ENCODE peak calls at places on chromosome 7, in four cellular contexts. One of them, this sample, is unnamed.
A peak's percentile ranks its signal among the peaks of the same experiment; 100 is the strongest.

GRCh38 chr7:129188372-129188891 is at the start of gene SMO:
- DNase-seq in GM12878: no peak
- DNase-seq in HepG2: peak; percentile 55
- DNase-seq in WTC11: peak; percentile 90
- DNase-seq in this sample: peak; percentile 59

GRCh38 chr7:149690688-149691446 is 82.5 kb downstream of the ZNF467 start:
- DNase-seq in HepG2: peak; percentile 92
- DNase-seq in WTC11: peak; percentile 96
- DNase-seq in GM12878: no peak
- DNase-seq in this sample: peak; percentile 79

GRCh38 chr7:102042016-102042656 is 224.7 kb downstream of the CUX1 start:
- DNase-seq in HepG2: peak; percentile 59
- DNase-seq in GM12878: no peak
- DNase-seq in WTC11: no peak
- DNase-seq in this sample: no peak

GRCh38 chr7:100568176-100568935 is 5.3 kb downstream of the SAP25 start:
- DNase-seq in GM12878: no peak
- DNase-seq in HepG2: peak; percentile 93
- DNase-seq in WTC11: no peak
- DNase-seq in this sample: no peak

GRCh38 chr7:151783958-151784575 is 92.8 kb downstream of the PRKAG2 start:
- DNase-seq in HepG2: no peak
- DNase-seq in GM12878: no peak
- DNase-seq in WTC11: no peak
- DNase-seq in this sample: no peak

GRCh38 chr7:67343566-67343965 is 346.9 kb downstream of the TYW1 start:
- DNase-seq in HepG2: no peak
- DNase-seq in WTC11: no peak
- DNase-seq in GM12878: no peak
- DNase-seq in this sample: no peak

GRCh38 chr7:137404918-137405317 is 61.4 kb upstream of the PTN start:
- DNase-seq in GM12878: no peak
- DNase-seq in HepG2: no peak
- DNase-seq in WTC11: no peak
- DNase-seq in this sample: no peak

GRCh38 chr7:67937717-67938191 is 941.1 kb downstream of the TYW1 start:
- DNase-seq in HepG2: no peak
- DNase-seq in GM12878: no peak
- DNase-seq in WTC11: no peak
- DNase-seq in this sample: no peak

GRCh38 chr7:129969881-129970446 is 17.2 kb upstream of the UBE2H start:
- DNase-seq in HepG2: no peak
- DNase-seq in GM12878: no peak
- DNase-seq in WTC11: no peak
- DNase-seq in this sample: peak; percentile 53

GRCh38 chr7:139682136-139683013 is 95.4 kb downstream of the HIPK2 start:
- DNase-seq in HepG2: peak; percentile 61
- DNase-seq in GM12878: no peak
- DNase-seq in WTC11: no peak
- DNase-seq in this sample: peak; percentile 13

GRCh38 chr7:48084727-48085432 is 4.2 kb upstream of the UPP1 start:
- DNase-seq in GM12878: peak; percentile 90
- DNase-seq in WTC11: no peak
- DNase-seq in HepG2: peak; percentile 73
- DNase-seq in this sample: peak; percentile 68

GRCh38 chr7:131108212-131108980 is 219.3 kb upstream of the MKLN1 start:
- DNase-seq in WTC11: peak; percentile 29
- DNase-seq in GM12878: no peak
- DNase-seq in HepG2: no peak
- DNase-seq in this sample: peak; percentile 50

DNA sequence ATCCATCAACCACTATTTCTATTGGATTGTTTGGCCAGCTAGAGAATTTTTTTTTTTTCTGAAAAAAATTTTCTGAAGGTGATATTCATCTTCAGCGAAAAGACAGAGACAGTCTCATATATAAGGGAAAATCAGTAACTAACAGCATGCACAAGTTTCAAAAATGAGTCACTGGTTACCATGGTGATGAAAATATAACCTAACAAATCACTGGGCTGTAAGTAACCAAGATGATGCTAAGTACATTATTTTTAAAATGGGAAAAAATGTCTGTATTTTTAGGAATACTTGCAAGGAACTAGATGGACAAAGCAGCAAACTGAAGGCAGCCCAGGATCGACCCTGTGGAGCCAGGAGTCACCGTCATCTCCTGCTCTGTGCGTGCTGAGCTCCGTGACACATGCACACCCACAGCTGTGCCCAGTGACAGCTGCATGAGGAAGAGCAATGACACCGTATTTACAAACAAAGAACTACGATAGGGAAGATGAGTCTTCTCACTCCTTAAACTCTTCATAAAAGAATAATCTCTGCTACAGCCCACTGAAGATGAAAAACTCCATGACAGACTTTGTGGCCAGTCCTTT is 137.3 kb downstream of the ELMO1 start:
- DNase-seq in GM12878: no peak
- DNase-seq in HepG2: no peak
- DNase-seq in WTC11: no peak
- DNase-seq in this sample: no peak
- TF ChIP-seq CBFB in GM12878: no peak
- TF ChIP-seq CBFB in HepG2: no peak
- TF ChIP-seq CBFB in WTC11: no peak
- TF ChIP-seq CBFB in this sample: no peak

GRCh38 chr7:44918029-44918428 is 32.7 kb upstream of the PURB start:
- DNase-seq in GM12878: no peak
- DNase-seq in WTC11: no peak
- DNase-seq in HepG2: no peak
- DNase-seq in this sample: no peak

GRCh38 chr7:44917465-44917864 is 32.1 kb upstream of the PURB start:
- DNase-seq in WTC11: no peak
- DNase-seq in HepG2: no peak
- DNase-seq in GM12878: no peak
- DNase-seq in this sample: no peak

GRCh38 chr7:44911911-44912310 is 26.6 kb upstream of the PURB start:
- DNase-seq in HepG2: no peak
- DNase-seq in GM12878: no peak
- DNase-seq in WTC11: no peak
- DNase-seq in this sample: no peak

GRCh38 chr7:44912775-44913347 is 27.5 kb upstream of the PURB start:
- DNase-seq in WTC11: no peak
- DNase-seq in HepG2: peak; percentile 20
- DNase-seq in GM12878: no peak
- DNase-seq in this sample: peak; percentile 16

DNA sequence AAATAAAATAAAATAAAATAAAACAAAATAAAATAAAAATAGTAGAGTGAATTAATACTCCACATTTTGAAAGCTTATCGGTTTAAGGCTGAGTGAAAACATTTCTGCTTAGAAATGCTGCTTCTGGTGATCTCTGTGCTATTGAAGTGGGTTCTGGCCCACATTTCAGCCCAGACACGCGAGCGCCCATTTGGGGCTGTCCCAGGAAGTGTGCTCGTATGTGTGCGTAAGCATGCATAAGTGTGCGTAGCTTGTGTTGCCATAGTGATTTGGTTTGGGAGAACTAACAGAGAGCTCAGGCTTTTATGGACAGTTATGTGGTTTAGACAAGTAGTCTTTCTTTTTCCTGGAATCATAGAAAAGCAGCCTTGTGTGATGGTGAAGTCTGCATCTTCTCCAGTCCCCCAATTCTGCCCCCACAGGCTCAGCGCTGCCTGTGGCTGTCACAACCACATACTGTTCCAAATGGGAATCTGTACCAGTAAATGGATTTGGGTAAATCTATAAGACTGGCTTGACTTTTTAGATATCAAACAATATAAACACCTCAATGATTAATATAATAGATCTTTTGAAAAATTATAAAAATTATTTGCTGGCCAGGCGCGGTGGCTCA is 29.8 kb upstream of the PURB start:
- DNase-seq in GM12878: peak; percentile 21
- DNase-seq in WTC11: no peak
- DNase-seq in HepG2: no peak
- DNase-seq in this sample: no peak
- TF ChIP-seq CBFB in GM12878: no peak
- TF ChIP-seq CBFB in WTC11: no peak
- TF ChIP-seq CBFB in HepG2: no peak
- TF ChIP-seq CBFB in this sample: no peak

DNA sequence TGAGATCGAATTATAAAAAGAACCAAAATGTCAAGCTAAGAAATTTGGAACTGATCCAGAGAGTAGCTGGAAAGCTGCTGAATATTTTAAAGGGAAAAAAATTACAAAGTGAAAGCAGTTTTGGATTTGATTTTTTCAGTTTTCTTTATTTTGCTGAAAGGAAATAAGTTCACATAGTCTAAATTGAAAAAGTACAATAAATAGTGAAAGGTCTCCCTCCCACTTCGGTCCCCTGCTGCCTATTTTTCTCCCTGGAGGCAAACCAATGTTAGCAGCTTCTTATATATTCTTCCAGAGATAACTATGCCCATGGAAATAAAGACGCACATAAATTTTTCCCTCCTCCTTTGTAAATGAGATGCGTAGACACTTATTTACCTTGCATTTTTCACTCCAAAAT is 11.4 kb upstream of the TOMM7 start:
- DNase-seq in GM12878: no peak
- DNase-seq in HepG2: no peak
- DNase-seq in WTC11: no peak
- DNase-seq in this sample: no peak
- TF ChIP-seq CBFB in GM12878: no peak
- TF ChIP-seq CBFB in HepG2: no peak
- TF ChIP-seq CBFB in WTC11: no peak
- TF ChIP-seq CBFB in this sample: no peak

GRCh38 chr7:142012825-142013506 is 17.3 kb downstream of the MGAM start:
- DNase-seq in WTC11: peak; percentile 15
- DNase-seq in HepG2: no peak
- DNase-seq in GM12878: no peak
- DNase-seq in this sample: no peak
- TF ChIP-seq CBFB in WTC11: no peak
- TF ChIP-seq CBFB in HepG2: no peak
- TF ChIP-seq CBFB in GM12878: no peak
- TF ChIP-seq CBFB in this sample: no peak

GRCh38 chr7:1044189-1045037 is at the start of gene GPR146:
- DNase-seq in WTC11: peak; percentile 99
- DNase-seq in GM12878: no peak
- DNase-seq in HepG2: peak; percentile 94
- DNase-seq in this sample: peak; percentile 99

GRCh38 chr7:1045727-1046063 is 1.3 kb downstream of the GPR146 start:
- DNase-seq in HepG2: no peak
- DNase-seq in WTC11: no peak
- DNase-seq in GM12878: no peak
- DNase-seq in this sample: no peak

GRCh38 chr7:1043552-1044188 is 676 bp upstream of the GPR146 start:
- DNase-seq in WTC11: no peak
- DNase-seq in GM12878: no peak
- DNase-seq in HepG2: peak; percentile 23
- DNase-seq in this sample: no peak

GRCh38 chr7:1046722-1047679 is 2.7 kb downstream of the GPR146 start:
- DNase-seq in GM12878: no peak
- DNase-seq in HepG2: no peak
- DNase-seq in WTC11: no peak
- DNase-seq in this sample: peak; percentile 25

GRCh38 chr7:1045038-1045726 is 836 bp downstream of the GPR146 start:
- DNase-seq in GM12878: no peak
- DNase-seq in WTC11: no peak
- DNase-seq in HepG2: peak; percentile 53
- DNase-seq in this sample: no peak
- TF ChIP-seq CBFB in GM12878: no peak
- TF ChIP-seq CBFB in WTC11: no peak
- TF ChIP-seq CBFB in HepG2: no peak
- TF ChIP-seq CBFB in this sample: no peak

GRCh38 chr7:133207687-133208086 is 45.2 kb upstream of the EXOC4 start:
- DNase-seq in GM12878: no peak
- DNase-seq in HepG2: peak; percentile 21
- DNase-seq in WTC11: no peak
- DNase-seq in this sample: peak; percentile 40
- TF ChIP-seq CBFB in GM12878: no peak
- TF ChIP-seq CBFB in HepG2: no peak
- TF ChIP-seq CBFB in WTC11: no peak
- TF ChIP-seq CBFB in this sample: no peak

DNA sequence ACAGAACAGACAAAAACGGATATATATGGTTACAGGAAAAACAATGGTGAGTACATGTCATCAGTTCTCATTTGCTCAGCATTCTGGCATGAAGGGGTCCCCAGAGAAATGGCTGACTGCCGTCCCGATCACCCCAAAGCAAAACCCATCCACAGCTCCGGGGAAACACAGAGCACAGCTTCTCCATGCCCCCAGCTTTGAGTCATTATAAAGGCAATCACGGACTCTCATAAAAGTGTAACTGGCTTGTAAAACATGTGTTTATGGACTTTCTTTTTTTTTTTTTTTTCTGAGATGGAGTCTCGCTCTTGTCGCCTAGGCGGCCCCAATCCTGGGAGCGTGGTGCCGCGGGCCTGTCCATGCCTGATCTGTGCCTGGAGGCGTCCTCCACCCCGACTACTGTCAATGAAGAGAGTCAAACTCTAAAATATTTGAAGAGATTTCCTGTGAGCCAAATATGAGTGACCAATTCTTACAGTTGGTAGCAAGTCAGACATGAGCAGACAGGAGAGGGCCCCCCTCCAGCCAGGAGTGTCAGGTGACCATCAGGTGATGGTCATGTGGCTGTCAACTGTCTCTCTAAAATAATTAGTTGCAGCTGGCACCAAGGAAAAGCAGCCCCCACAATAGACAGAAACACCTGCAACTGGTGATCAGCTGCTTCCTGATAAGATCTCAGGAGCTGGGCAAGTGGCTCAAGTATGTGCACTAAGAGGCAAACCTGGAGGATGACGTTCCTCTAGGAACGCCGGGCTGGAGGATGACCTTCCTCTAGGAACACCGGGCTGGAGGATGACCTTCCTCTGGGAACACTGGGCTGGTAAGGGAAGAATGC is 21.7 kb upstream of the NOM1 start:
- DNase-seq in WTC11: no peak
- DNase-seq in GM12878: no peak
- DNase-seq in HepG2: no peak
- DNase-seq in this sample: no peak
- TF ChIP-seq CBFB in WTC11: no peak
- TF ChIP-seq CBFB in GM12878: no peak
- TF ChIP-seq CBFB in HepG2: no peak
- TF ChIP-seq CBFB in this sample: no peak

GRCh38 chr7:4653771-4654170 is 28.3 kb upstream of the FOXK1 start:
- DNase-seq in WTC11: no peak
- DNase-seq in GM12878: no peak
- DNase-seq in HepG2: no peak
- DNase-seq in this sample: no peak

GRCh38 chr7:4648111-4648510 is 34.0 kb upstream of the FOXK1 start:
- DNase-seq in WTC11: no peak
- DNase-seq in HepG2: no peak
- DNase-seq in GM12878: no peak
- DNase-seq in this sample: no peak

GRCh38 chr7:4645241-4645640 is 36.9 kb upstream of the FOXK1 start:
- DNase-seq in GM12878: no peak
- DNase-seq in WTC11: no peak
- DNase-seq in HepG2: no peak
- DNase-seq in this sample: no peak

GRCh38 chr7:4655311-4655710 is 26.8 kb upstream of the FOXK1 start:
- DNase-seq in WTC11: no peak
- DNase-seq in GM12878: no peak
- DNase-seq in HepG2: no peak
- DNase-seq in this sample: no peak

GRCh38 chr7:4650471-4651047 is 31.5 kb upstream of the FOXK1 start:
- DNase-seq in WTC11: peak; percentile 24
- DNase-seq in HepG2: peak; percentile 34
- DNase-seq in GM12878: no peak
- DNase-seq in this sample: no peak
- TF ChIP-seq CBFB in WTC11: no peak
- TF ChIP-seq CBFB in HepG2: no peak
- TF ChIP-seq CBFB in GM12878: no peak
- TF ChIP-seq CBFB in this sample: no peak

GRCh38 chr7:29214816-29215215 is 20.2 kb downstream of the CHN2 start:
- DNase-seq in HepG2: no peak
- DNase-seq in GM12878: no peak
- DNase-seq in WTC11: no peak
- DNase-seq in this sample: no peak
- TF ChIP-seq CBFB in HepG2: no peak
- TF ChIP-seq CBFB in GM12878: no peak
- TF ChIP-seq CBFB in WTC11: no peak
- TF ChIP-seq CBFB in this sample: no peak